ENCODE peak calls at places on chromosomes 1 and 21, in eight cellular contexts. M, Z, T, X, V, B, G and R are unnamed samples.

GRCh38 chr1:165886193-165886592 is 58.8 kb downstream of the UCK2 start:
- DNase-seq in M (no peak), Z (no peak), T (no peak), X (no peak), V (no peak), B (no peak), G (no peak), R (no peak)

GRCh38 chr1:207088161-207088560 is 499 bp upstream of the C4BPB start:
- DNase-seq in M (no peak), Z (no peak), T (no peak), X (peak), V (no peak), B (no peak), G (no peak), R (no peak)

GRCh38 chr1:41419584-41420295 is 58.5 kb downstream of the FOXO6 start:
- DNase-seq in M (no peak), Z (no peak), T (no peak), X (no peak), V (no peak), B (no peak), G (no peak), R (no peak)

GRCh38 chr1:46643368-46643775 is 24.8 kb downstream of the ATPAF1 start:
- DNase-seq in M (no peak), Z (no peak), T (peak), X (peak), V (peak), B (no peak), G (peak), R (no peak)

GRCh38 chr1:159177273-159177907 is 6.0 kb downstream of the CADM3 start:
- DNase-seq in M (no peak), Z (no peak), T (no peak), X (peak), V (no peak), B (no peak), G (peak), R (no peak)

GRCh38 chr1:53754484-53755312 is 15.7 kb upstream of the GLIS1 start:
- DNase-seq in M (no peak), Z (no peak), T (peak), X (peak), V (peak), B (peak), G (no peak), R (peak)

GRCh38 chr1:165367375-165367993 is 11.0 kb upstream of the LMX1A start:
- DNase-seq in M (peak), Z (peak), T (peak), X (peak), V (peak), B (peak), G (peak), R (peak)

GRCh38 chr1:172465617-172466016 is 21.7 kb upstream of the PIGC start:
- DNase-seq in M (no peak), Z (no peak), T (no peak), X (no peak), V (no peak), B (no peak), G (no peak), R (no peak)

GRCh38 chr1:97904528-97904927 is 16.3 kb downstream of the DPYD start:
- DNase-seq in M (no peak), Z (no peak), T (no peak), X (peak), V (no peak), B (no peak), G (no peak), R (no peak)

GRCh38 chr1:200233393-200233792 is 176.4 kb downstream of the ZNF281 start:
- DNase-seq in M (no peak), Z (no peak), T (no peak), X (peak), V (no peak), B (no peak), G (no peak), R (no peak)

GRCh38 chr1:55217226-55217996 is 2.2 kb upstream of the USP24 start:
- DNase-seq in M (no peak), Z (no peak), T (no peak), X (no peak), V (no peak), B (no peak), G (no peak), R (no peak)

GRCh38 chr1:64183380-64183984 is 19.9 kb upstream of the UBE2U start:
- DNase-seq in M (no peak), Z (no peak), T (peak), X (peak), V (no peak), B (no peak), G (no peak), R (no peak)

GRCh38 chr1:228702433-228702832 is 32.8 kb upstream of the RHOU start:
- DNase-seq in M (no peak), Z (no peak), T (no peak), X (no peak), V (no peak), B (no peak), G (no peak), R (no peak)

GRCh38 chr1:224067621-224068457 is 46.1 kb upstream of the FBXO28 start:
- DNase-seq in M (no peak), Z (no peak), T (no peak), X (peak), V (no peak), B (no peak), G (no peak), R (no peak)

GRCh38 chr1:74422379-74423155 is 89.8 kb downstream of the LRRC53 start:
- DNase-seq in M (no peak), Z (no peak), T (no peak), X (peak), V (no peak), B (no peak), G (no peak), R (no peak)

GRCh38 chr21:33980276-33980916 is 64.8 kb upstream of the ATP5PO start:
- DNase-seq in M (no peak), Z (peak), T (no peak), X (no peak), V (no peak), B (no peak), G (no peak), R (peak)

GRCh38 chr1:19385236-19385635 is 73.1 kb downstream of the SLC66A1 start:
- DNase-seq in M (no peak), Z (no peak), T (no peak), X (no peak), V (no peak), B (no peak), G (no peak), R (no peak)

GRCh38 chr1:61337037-61337436 is 254.7 kb downstream of the NFIA start:
- DNase-seq in M (no peak), Z (no peak), T (no peak), X (no peak), V (no peak), B (no peak), G (no peak), R (no peak)

GRCh38 chr21:38258803-38259485 is 2.2 kb downstream of the KCNJ15 start:
- DNase-seq in M (no peak), Z (no peak), T (no peak), X (peak), V (no peak), B (no peak), G (no peak), R (no peak)

GRCh38 chr1:179824265-179824664 is 53.3 kb downstream of the TOR1AIP2 start:
- DNase-seq in M (no peak), Z (no peak), T (no peak), X (no peak), V (no peak), B (no peak), G (no peak), R (peak)

GRCh38 chr1:4767308-4767707 is 112.9 kb downstream of the AJAP1 start:
- DNase-seq in M (no peak), Z (no peak), T (no peak), X (no peak), V (no peak), B (no peak), G (no peak), R (no peak)

GRCh38 chr1:154856049-154856448 is 14.0 kb downstream of the KCNN3 start:
- DNase-seq in M (no peak), Z (no peak), T (no peak), X (no peak), V (no peak), B (no peak), G (no peak), R (no peak)

GRCh38 chr1:66575739-66576138 is 41.8 kb downstream of the SGIP1 start:
- DNase-seq in M (no peak), Z (no peak), T (peak), X (peak), V (no peak), B (peak), G (peak), R (no peak)

GRCh38 chr1:208835082-208835467 is 590.9 kb upstream of the PLXNA2 start:
- DNase-seq in M (no peak), Z (no peak), T (peak), X (no peak), V (peak), B (no peak), G (no peak), R (no peak)

GRCh38 chr21:34198232-34199120 is 125.1 kb downstream of the MRPS6 start:
- DNase-seq in M (no peak), Z (no peak), T (no peak), X (no peak), V (no peak), B (no peak), G (no peak), R (no peak)

GRCh38 chr1:165900576-165901380 is 73.4 kb downstream of the UCK2 start:
- DNase-seq in M (no peak), Z (no peak), T (no peak), X (peak), V (no peak), B (no peak), G (no peak), R (no peak)

GRCh38 chr1:56522680-56523079 is 56.7 kb downstream of the PLPP3 start:
- DNase-seq in M (no peak), Z (no peak), T (peak), X (no peak), V (no peak), B (no peak), G (no peak), R (no peak)

GRCh38 chr1:43708006-43708412 is 673 bp downstream of the ST3GAL3 start:
- DNase-seq in M (no peak), Z (no peak), T (no peak), X (peak), V (peak), B (no peak), G (no peak), R (no peak)

GRCh38 chr1:84086616-84087015 is 57.5 kb upstream of the PRKACB start:
- DNase-seq in M (no peak), Z (no peak), T (no peak), X (no peak), V (no peak), B (no peak), G (no peak), R (no peak)

GRCh38 chr1:219432191-219432606 is 180.7 kb downstream of the ZC3H11B start:
- DNase-seq in M (no peak), Z (no peak), T (no peak), X (no peak), V (no peak), B (no peak), G (no peak), R (no peak)

GRCh38 chr1:187691439-187691838 is 862.7 kb downstream of the PLA2G4A start:
- DNase-seq in M (no peak), Z (no peak), T (no peak), X (peak), V (no peak), B (no peak), G (peak), R (no peak)